ENCODE peak calls at places on chromosomes 11 and 22, in five cellular contexts. T is CD4-positive, alpha-beta T cell; S is endothelial cell; W is tibial artery; Y is vagina. I is an unnamed sample.

GRCh38 chr11:115317428-115318185 is 186.6 kb downstream of the CADM1 start:
- DNase-seq in T (no peak), S (no peak), W (no peak), Y (no peak), I (no peak)

GRCh38 chr22:25680949-25681348 is 61.0 kb upstream of the MYO18B start:
- DNase-seq in T (no peak), S (no peak), W (no peak), Y (no peak), I (no peak)

GRCh38 chr11:69326622-69327219 is 32.8 kb downstream of the MYEOV start:
- DNase-seq in T (no peak), S (no peak), W (no peak), Y (peak), I (peak)

GRCh38 chr11:123357990-123358827 is 71.9 kb upstream of the GRAMD1B start:
- DNase-seq in T (no peak), S (peak), W (no peak), Y (no peak), I (no peak)

GRCh38 chr22:42500164-42500835 is 19.3 kb downstream of the RRP7A start:
- DNase-seq in T (peak), S (peak), W (peak), Y (no peak), I (peak)

GRCh38 chr22:38104084-38104483 is 6.4 kb downstream of the BAIAP2L2 start:
- DNase-seq in T (no peak), S (no peak), W (no peak), Y (no peak), I (no peak)

GRCh38 chr22:42872821-42873220 is 15.7 kb upstream of the ARFGAP3 start:
- DNase-seq in T (no peak), S (no peak), W (no peak), Y (no peak), I (no peak)

GRCh38 chr11:110856340-110856739 is 144.1 kb upstream of the ARHGAP20 start:
- DNase-seq in T (no peak), S (no peak), W (no peak), Y (no peak), I (no peak)

GRCh38 chr11:127018683-127019279 is 18.2 kb upstream of the KIRREL3 start:
- DNase-seq in T (no peak), S (no peak), W (no peak), Y (no peak), I (no peak)

GRCh38 chr11:17002543-17002942 is 11.7 kb downstream of the PLEKHA7 start:
- DNase-seq in T (no peak), S (no peak), W (no peak), Y (no peak), I (no peak)

GRCh38 chr11:111194789-111195188 is 50.7 kb upstream of the POU2AF2 start:
- DNase-seq in T (no peak), S (no peak), W (no peak), Y (no peak), I (no peak)

GRCh38 chr22:36341640-36342041 is 46.1 kb downstream of the MYH9 start:
- DNase-seq in T (no peak), S (no peak), W (no peak), Y (no peak), I (no peak)

GRCh38 chr22:39349506-39349966 is 255 bp upstream of the SYNGR1 start:
- DNase-seq in T (no peak), S (peak), W (no peak), Y (no peak), I (peak)

GRCh38 chr11:63779044-63779443 is 10.5 kb upstream of the ZFTA start:
- DNase-seq in T (no peak), S (no peak), W (no peak), Y (no peak), I (no peak)

GRCh38 chr11:73818838-73819237 is 31.2 kb downstream of the MRPL48 start:
- DNase-seq in T (no peak), S (no peak), W (no peak), Y (no peak), I (no peak)

GRCh38 chr11:11916981-11917399 is 75.2 kb downstream of the USP47 start:
- DNase-seq in T (no peak), S (no peak), W (no peak), Y (no peak), I (no peak)

GRCh38 chr11:34790620-34791019 is 125.6 kb downstream of the APIP start:
- DNase-seq in T (no peak), S (no peak), W (no peak), Y (no peak), I (no peak)

GRCh38 chr22:17007257-17007656 is 765 bp downstream of the GAB4 start:
- DNase-seq in T (no peak), S (no peak), W (no peak), Y (no peak), I (no peak)

GRCh38 chr11:57456960-57457642 is 3.2 kb upstream of the RTN4RL2 start:
- DNase-seq in T (peak), S (peak), W (peak), Y (no peak), I (peak)

GRCh38 chr22:46777609-46777970 is 15.1 kb downstream of the TBC1D22A start:
- DNase-seq in T (peak), S (no peak), W (peak), Y (no peak), I (no peak)

GRCh38 chr11:23233075-23233474 is 372.8 kb upstream of the CCDC179 start:
- DNase-seq in T (no peak), S (no peak), W (no peak), Y (no peak), I (no peak)

GRCh38 chr22:48640890-48641771 is 1186.5 kb downstream of the BRD1 start:
- DNase-seq in T (no peak), S (no peak), W (no peak), Y (no peak), I (peak)

GRCh38 chr11:15688351-15688792 is 573.6 kb downstream of the INSC start:
- DNase-seq in T (no peak), S (no peak), W (peak), Y (peak), I (no peak)

GRCh38 chr11:62108017-62108750 is 15.6 kb upstream of the INCENP start:
- DNase-seq in T (no peak), S (peak), W (no peak), Y (peak), I (peak)
- TF ChIP-seq CTCF in T (peak), S (peak), W (peak), Y (peak), I (peak)

GRCh38 chr11:75731095-75731494 is 13.5 kb downstream of the MOGAT2 start:
- DNase-seq in T (no peak), S (no peak), W (no peak), Y (no peak), I (no peak)
- TF ChIP-seq CTCF in T (no peak), S (no peak), W (no peak), Y (no peak), I (no peak)

DNA sequence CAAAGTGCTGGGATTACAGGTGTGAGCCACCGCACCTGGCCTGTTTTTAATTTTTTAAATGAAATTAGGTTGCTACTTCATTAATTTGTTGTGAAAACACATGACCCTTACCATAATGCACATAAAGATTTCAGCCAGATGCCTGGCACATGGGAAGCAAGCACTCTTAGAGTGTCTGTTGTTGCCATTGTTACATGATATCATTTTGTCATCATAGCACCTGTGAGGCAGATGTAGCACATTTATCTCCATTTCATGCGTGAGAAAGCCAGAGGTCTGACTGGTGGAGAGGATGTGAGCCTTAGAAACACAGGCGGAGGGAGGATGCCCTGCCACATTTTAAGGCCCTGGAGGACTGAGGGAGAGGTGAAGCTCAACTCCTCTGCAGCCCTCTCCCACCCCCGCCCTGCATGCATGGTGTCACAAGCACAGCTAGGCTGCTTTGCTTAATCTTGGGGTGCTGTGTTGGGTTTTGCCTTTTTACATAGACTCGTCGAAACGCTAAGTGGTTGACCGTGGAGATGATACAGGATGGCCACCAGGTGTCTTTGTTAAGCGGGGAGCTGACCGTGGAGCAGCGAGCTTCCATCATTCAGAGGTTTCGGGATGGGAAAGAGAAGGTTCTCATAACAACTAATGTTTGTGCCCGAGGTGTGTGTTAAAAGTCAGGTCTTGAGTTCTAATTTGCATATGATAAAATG is 14.0 kb downstream of the DDX25 start:
- DNase-seq in T (no peak), S (no peak), W (no peak), Y (no peak), I (no peak)
- TF ChIP-seq CTCF in T (no peak), S (no peak), W (no peak), Y (no peak), I (no peak)

GRCh38 chr11:10694481-10695239 is 1.1 kb upstream of the IRAG1 start:
- DNase-seq in T (no peak), S (no peak), W (no peak), Y (no peak), I (no peak)
- TF ChIP-seq CTCF in T (no peak), S (no peak), W (no peak), Y (no peak), I (no peak)

GRCh38 chr11:93775289-93775688 is 8.8 kb upstream of the MED17 start:
- DNase-seq in T (no peak), S (peak), W (no peak), Y (no peak), I (no peak)
- TF ChIP-seq CTCF in T (no peak), S (peak), W (no peak), Y (no peak), I (no peak)

GRCh38 chr11:65166893-65167292 is 3.1 kb upstream of the SPDYC start:
- DNase-seq in T (no peak), S (no peak), W (no peak), Y (no peak), I (no peak)
- TF ChIP-seq CTCF in T (no peak), S (no peak), W (no peak), Y (no peak), I (no peak)

DNA sequence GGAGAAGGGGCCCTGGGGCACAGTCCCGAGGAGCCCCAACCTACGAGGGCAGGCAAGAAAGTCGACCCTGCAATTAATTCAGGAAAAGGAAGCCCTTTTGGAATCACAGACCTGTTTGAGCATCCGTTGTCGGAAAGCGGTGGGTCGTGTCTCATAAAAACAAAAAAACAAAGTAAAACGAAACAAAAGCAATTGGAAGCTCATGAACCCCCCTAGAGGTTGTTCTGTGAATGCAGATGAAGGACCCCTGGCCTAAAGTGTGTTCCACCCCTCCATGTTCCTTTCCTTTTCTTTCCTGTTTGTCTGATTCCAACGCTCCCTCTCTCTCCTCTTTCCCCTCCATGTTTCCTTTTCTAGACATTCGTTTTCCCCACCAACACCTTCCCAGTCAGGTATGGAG is 203.7 kb downstream of the GRIK4 start:
- DNase-seq in T (no peak), S (no peak), W (no peak), Y (no peak), I (no peak)
- TF ChIP-seq CTCF in T (no peak), S (peak), W (no peak), Y (no peak), I (no peak)

GRCh38 chr11:43505171-43505570 is 146.5 kb downstream of the TTC17 start:
- DNase-seq in T (no peak), S (no peak), W (no peak), Y (no peak), I (no peak)
- TF ChIP-seq CTCF in T (no peak), S (no peak), W (no peak), Y (no peak), I (no peak)

DNA sequence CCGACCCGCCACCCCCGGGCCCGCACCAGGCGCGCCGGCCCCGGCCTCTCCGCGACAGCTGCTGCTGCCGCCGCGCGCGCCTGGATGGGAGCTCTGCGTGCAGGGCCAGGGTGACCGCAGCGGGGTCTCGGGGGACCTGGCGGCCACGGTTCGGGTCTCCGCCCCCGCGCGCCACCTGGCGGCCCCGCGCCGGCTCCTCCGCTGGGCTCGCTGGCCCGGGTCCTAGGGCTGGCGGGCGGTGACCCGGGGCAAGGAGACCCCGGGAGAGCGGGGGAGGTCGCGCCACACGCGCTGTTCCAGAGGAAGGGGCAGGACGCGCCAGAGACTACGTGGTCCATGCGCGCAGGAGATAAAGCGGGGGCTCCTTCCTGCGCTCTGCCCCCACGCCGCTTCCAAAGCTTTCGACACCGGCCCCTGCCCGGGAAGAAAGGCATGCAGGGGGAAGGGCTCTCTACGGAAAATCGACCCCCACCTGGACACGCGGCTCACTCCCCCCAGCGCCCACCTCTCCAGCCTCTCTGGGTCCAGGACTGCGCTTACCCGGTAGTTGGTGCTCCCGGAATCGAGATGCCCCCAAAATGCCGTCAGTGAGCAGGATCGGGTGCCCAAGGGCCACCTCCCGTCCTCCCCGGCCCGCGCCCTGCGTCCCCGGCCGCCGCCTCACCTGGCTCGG is 480 bp downstream of the SHANK2 start:
- DNase-seq in T (no peak), S (peak), W (no peak), Y (no peak), I (peak)
- TF ChIP-seq CTCF in T (no peak), S (peak), W (no peak), Y (no peak), I (peak)

GRCh38 chr22:27551402-27551801 is 250.2 kb downstream of the MN1 start:
- DNase-seq in T (no peak), S (no peak), W (no peak), Y (no peak), I (no peak)
- TF ChIP-seq CTCF in T (no peak), S (no peak), W (no peak), Y (no peak), I (no peak)